ENCODE peak calls at places on chromosome 13, in nine cellular contexts. Y is A549; R is HFFc6; B is pancreas; J is T-helper 2 cell; Z is kidney glomerular epithelial cell; P is activated CD4-positive, alpha-beta T cell treated with anti-CD3 and anti-CD28 coated beads, Interleukin-2, amount 10 ng/mL, durations not matched to agents 7 days and 5 days; W is GF-D8; E is T-cell. M is an unnamed sample.

GRCh38 chr13:113076681-113077401 is 28.8 kb upstream of the F7 start:
- DNase-seq in P (no peak), W (no peak), Y (no peak), Z (no peak), R (no peak), J (no peak), E (no peak), B (no peak), M (no peak)

GRCh38 chr13:24280722-24281121 is 28.7 kb upstream of the C1QTNF9 start:
- DNase-seq in Y (no peak), J (no peak), W (no peak), B (no peak), Z (no peak), R (no peak), E (no peak), P (no peak), M (no peak)

GRCh38 chr13:51687928-51688714 is 103.9 kb downstream of the WDFY2 start:
- DNase-seq in Y (no peak), R (no peak), Z (no peak), B (no peak), P (no peak), J (no peak), E (no peak), W (no peak), M (no peak)

GRCh38 chr13:30388401-30389283 is 33.7 kb upstream of the UBE2L5 start:
- DNase-seq in W (peak; percentile 88), J (no peak), R (no peak), Y (no peak), B (no peak), Z (no peak), P (no peak), E (no peak), M (no peak)

GRCh38 chr13:86581711-86582110 is 782.5 kb upstream of the SLITRK6 start:
- DNase-seq in W (no peak), E (no peak), Y (no peak), Z (no peak), B (no peak), J (no peak), R (no peak), P (no peak), M (no peak)

GRCh38 chr13:59906413-59907027 is 257.2 kb downstream of the DIAPH3 start:
- DNase-seq in W (peak; percentile 10), J (no peak), Z (peak; percentile 31), E (no peak), B (no peak), R (peak; percentile 45), Y (peak; percentile 9), P (peak; percentile 7), M (peak; percentile 9)

GRCh38 chr13:100818706-100819105 is 144.1 kb upstream of the TMTC4 start:
- DNase-seq in Y (no peak), E (no peak), J (no peak), Z (no peak), B (no peak), W (no peak), P (no peak), R (no peak), M (no peak)

GRCh38 chr13:70964124-70964523 is 855.9 kb upstream of the KLHL1 start:
- DNase-seq in J (no peak), B (no peak), Z (no peak), P (no peak), E (no peak), R (no peak), W (no peak), Y (peak; percentile 4), M (peak; percentile 1)

GRCh38 chr13:30711375-30711774 is 24.0 kb upstream of the ALOX5AP start:
- DNase-seq in Y (peak; percentile 8), P (no peak), W (no peak), R (peak; percentile 63), B (no peak), J (no peak), E (no peak), Z (peak; percentile 7), M (no peak)

GRCh38 chr13:113493315-113493951 is 2.9 kb upstream of the DCUN1D2 start:
- DNase-seq in Z (peak; percentile 85), Y (peak; percentile 87), W (peak; percentile 63), P (no peak), J (no peak), R (peak; percentile 95), E (no peak), B (no peak), M (no peak)

GRCh38 chr13:114311908-114312307 is 2.4 kb upstream of the CHAMP1 start:
- DNase-seq in Y (no peak), B (no peak), R (no peak), W (no peak), J (no peak), E (no peak), P (no peak), Z (no peak), M (no peak)

GRCh38 chr13:48110930-48111721 is 16.2 kb upstream of the MED4 start:
- DNase-seq in B (peak; percentile 9), E (no peak), R (no peak), W (no peak), J (no peak), Y (no peak), P (no peak), Z (no peak), M (no peak)

GRCh38 chr13:74006666-74007065 is 127.5 kb downstream of the KLF12 start:
- DNase-seq in B (no peak), Z (no peak), Y (no peak), P (no peak), J (no peak), R (no peak), E (no peak), W (no peak), M (no peak)

GRCh38 chr13:66218583-66218982 is 1011.6 kb downstream of the PCDH9 start:
- DNase-seq in W (no peak), B (no peak), J (no peak), Z (no peak), E (no peak), Y (no peak), R (no peak), P (no peak), M (no peak)

GRCh38 chr13:31518666-31519065 is 220.7 kb upstream of the RXFP2 start:
- DNase-seq in J (no peak), E (no peak), Z (no peak), Y (no peak), P (no peak), W (no peak), B (no peak), R (no peak), M (no peak)

GRCh38 chr13:73171926-73172325 is 113.1 kb downstream of the KLF5 start:
- DNase-seq in B (no peak), E (no peak), W (no peak), Z (no peak), J (no peak), P (no peak), Y (no peak), R (peak; percentile 23), M (no peak)

GRCh38 chr13:25494708-25495411 is 123.1 kb downstream of the ATP8A2 start:
- DNase-seq in B (no peak), J (no peak), Y (no peak), P (no peak), R (no peak), E (no peak), Z (no peak), W (no peak), M (no peak)

M was measured in Jurkat, Clone E6-1.